ENCODE peak calls at places on chromosomes 13 and 19, in eight cellular contexts. One of them, this sample, is unnamed.

GRCh38 chr13:47678201-47678963 is 322.7 kb downstream of the SUCLA2 start:
- DNase-seq in AG04450: no peak
- DNase-seq in brain microvascular endothelial cell: peak
- DNase-seq in thyroid gland: no peak
- DNase-seq in breast epithelium: no peak
- DNase-seq in Peyer's patch: no peak
- DNase-seq in astrocyte of the cerebellum: peak
- DNase-seq in adipocyte: no peak
- DNase-seq in this sample: no peak

GRCh38 chr13:40519637-40520036 is 146.8 kb downstream of the FOXO1 start:
- DNase-seq in AG04450: no peak
- DNase-seq in brain microvascular endothelial cell: no peak
- DNase-seq in thyroid gland: no peak
- DNase-seq in breast epithelium: no peak
- DNase-seq in Peyer's patch: no peak
- DNase-seq in astrocyte of the cerebellum: no peak
- DNase-seq in adipocyte: no peak
- DNase-seq in this sample: no peak

GRCh38 chr19:46271488-46272197 is 25.2 kb upstream of the HIF3A start:
- DNase-seq in AG04450: no peak
- DNase-seq in brain microvascular endothelial cell: peak
- DNase-seq in thyroid gland: peak
- DNase-seq in breast epithelium: no peak
- DNase-seq in Peyer's patch: no peak
- DNase-seq in astrocyte of the cerebellum: peak
- DNase-seq in adipocyte: peak
- DNase-seq in this sample: peak

GRCh38 chr19:19280561-19280960 is 7.5 kb upstream of the TM6SF2 start:
- DNase-seq in AG04450: no peak
- DNase-seq in brain microvascular endothelial cell: no peak
- DNase-seq in thyroid gland: no peak
- DNase-seq in breast epithelium: no peak
- DNase-seq in Peyer's patch: no peak
- DNase-seq in astrocyte of the cerebellum: no peak
- DNase-seq in adipocyte: no peak
- DNase-seq in this sample: peak

GRCh38 chr13:73190477-73190876 is 131.7 kb downstream of the KLF5 start:
- DNase-seq in AG04450: no peak
- DNase-seq in brain microvascular endothelial cell: no peak
- DNase-seq in thyroid gland: no peak
- DNase-seq in breast epithelium: no peak
- DNase-seq in Peyer's patch: no peak
- DNase-seq in astrocyte of the cerebellum: no peak
- DNase-seq in adipocyte: no peak
- DNase-seq in this sample: peak

GRCh38 chr19:2616741-2617392 is 85.6 kb downstream of the GNG7 start:
- DNase-seq in AG04450: no peak
- DNase-seq in brain microvascular endothelial cell: no peak
- DNase-seq in thyroid gland: peak
- DNase-seq in breast epithelium: no peak
- DNase-seq in Peyer's patch: no peak
- DNase-seq in astrocyte of the cerebellum: no peak
- DNase-seq in adipocyte: no peak
- DNase-seq in this sample: no peak

GRCh38 chr19:48059331-48059730 is 15.5 kb upstream of the CABP5 start:
- DNase-seq in AG04450: no peak
- DNase-seq in brain microvascular endothelial cell: no peak
- DNase-seq in thyroid gland: no peak
- DNase-seq in breast epithelium: no peak
- DNase-seq in Peyer's patch: no peak
- DNase-seq in astrocyte of the cerebellum: no peak
- DNase-seq in adipocyte: no peak
- DNase-seq in this sample: no peak

GRCh38 chr19:42242071-42242511 is 311 bp downstream of the GSK3A start:
- DNase-seq in AG04450: no peak
- DNase-seq in brain microvascular endothelial cell: no peak
- DNase-seq in thyroid gland: no peak
- DNase-seq in breast epithelium: no peak
- DNase-seq in Peyer's patch: no peak
- DNase-seq in astrocyte of the cerebellum: no peak
- DNase-seq in adipocyte: peak
- DNase-seq in this sample: no peak

GRCh38 chr13:35631666-35632065 is 155.2 kb upstream of the MAB21L1 start:
- DNase-seq in AG04450: no peak
- DNase-seq in brain microvascular endothelial cell: no peak
- DNase-seq in thyroid gland: no peak
- DNase-seq in breast epithelium: no peak
- DNase-seq in Peyer's patch: no peak
- DNase-seq in astrocyte of the cerebellum: no peak
- DNase-seq in adipocyte: no peak
- DNase-seq in this sample: no peak

GRCh38 chr13:28792992-28793391 is 27.1 kb upstream of the MTUS2 start:
- DNase-seq in AG04450: peak
- DNase-seq in brain microvascular endothelial cell: peak
- DNase-seq in thyroid gland: no peak
- DNase-seq in breast epithelium: no peak
- DNase-seq in Peyer's patch: no peak
- DNase-seq in astrocyte of the cerebellum: peak
- DNase-seq in adipocyte: peak
- DNase-seq in this sample: peak

GRCh38 chr19:45153339-45154063 is 7.3 kb downstream of the NKPD1 start:
- DNase-seq in AG04450: no peak
- DNase-seq in brain microvascular endothelial cell: no peak
- DNase-seq in thyroid gland: peak
- DNase-seq in breast epithelium: no peak
- DNase-seq in Peyer's patch: no peak
- DNase-seq in astrocyte of the cerebellum: no peak
- DNase-seq in adipocyte: peak
- DNase-seq in this sample: peak

GRCh38 chr13:37090912-37091311 is 14.6 kb downstream of the CSNK1A1L start:
- DNase-seq in AG04450: no peak
- DNase-seq in brain microvascular endothelial cell: no peak
- DNase-seq in thyroid gland: no peak
- DNase-seq in breast epithelium: no peak
- DNase-seq in Peyer's patch: no peak
- DNase-seq in astrocyte of the cerebellum: no peak
- DNase-seq in adipocyte: no peak
- DNase-seq in this sample: no peak

GRCh38 chr19:49677232-49677881 is at the start of gene PRMT1:
- DNase-seq in AG04450: no peak
- DNase-seq in brain microvascular endothelial cell: no peak
- DNase-seq in thyroid gland: peak
- DNase-seq in breast epithelium: no peak
- DNase-seq in Peyer's patch: no peak
- DNase-seq in astrocyte of the cerebellum: no peak
- DNase-seq in adipocyte: peak
- DNase-seq in this sample: no peak

DNA sequence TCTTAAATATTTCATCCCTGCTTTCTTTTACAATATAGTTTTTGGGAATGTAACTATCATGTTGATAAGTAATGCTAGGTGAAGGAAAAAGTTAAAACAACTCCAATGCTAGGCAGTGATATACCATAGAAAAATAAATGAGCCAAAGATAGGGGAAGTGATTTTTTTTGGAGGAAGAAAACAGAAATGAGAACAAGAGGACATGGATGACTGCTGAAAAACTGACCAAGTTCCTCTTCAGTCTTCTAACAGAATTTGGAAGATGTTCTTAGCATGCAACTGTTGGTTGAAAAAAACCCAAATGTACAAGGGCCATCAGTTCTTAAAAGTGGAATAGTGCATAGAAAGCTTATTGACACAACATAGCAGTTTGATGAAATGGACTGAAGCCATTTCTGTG is 262.5 kb upstream of the STARD13 start:
- DNase-seq in AG04450: no peak
- DNase-seq in brain microvascular endothelial cell: no peak
- DNase-seq in thyroid gland: no peak
- DNase-seq in breast epithelium: no peak
- DNase-seq in Peyer's patch: no peak
- DNase-seq in astrocyte of the cerebellum: no peak
- DNase-seq in adipocyte: no peak
- DNase-seq in this sample: no peak
- H3K4me3 ChIP-seq in AG04450: no peak
- H3K4me3 ChIP-seq in brain microvascular endothelial cell: no peak
- H3K4me3 ChIP-seq in thyroid gland: no peak
- H3K4me3 ChIP-seq in breast epithelium: no peak
- H3K4me3 ChIP-seq in Peyer's patch: no peak
- H3K4me3 ChIP-seq in astrocyte of the cerebellum: no peak
- H3K4me3 ChIP-seq in adipocyte: no peak
- H3K4me3 ChIP-seq in this sample: no peak

DNA sequence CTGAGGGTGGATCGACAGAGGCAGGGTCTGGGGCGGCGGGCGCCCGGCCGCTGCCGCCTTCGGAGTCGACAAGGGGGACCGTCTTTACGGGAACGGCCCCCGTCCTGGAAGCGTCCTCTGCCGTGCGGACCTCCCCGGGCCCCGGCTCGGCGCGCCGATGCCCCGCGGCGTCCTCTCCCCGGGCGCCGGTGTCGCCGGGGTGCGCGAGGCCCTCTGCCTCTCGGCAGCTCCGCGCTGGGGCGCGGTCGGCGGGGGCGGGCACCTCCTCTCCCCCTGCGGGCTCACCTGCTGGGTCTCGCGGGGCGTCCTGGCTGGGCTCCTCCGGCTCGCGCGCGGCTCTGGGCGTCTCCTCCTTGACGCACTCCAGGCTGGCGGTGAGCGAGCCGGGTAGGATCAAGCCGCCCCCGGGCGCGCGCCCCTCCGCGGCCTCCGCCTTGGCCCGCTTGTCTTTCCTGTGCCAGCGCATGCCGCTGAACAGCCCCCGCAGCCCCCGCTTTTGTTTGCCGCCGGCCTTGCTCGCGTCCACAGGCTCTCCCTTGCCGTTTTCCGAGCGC is 1.5 kb downstream of the AMER2 start:
- DNase-seq in AG04450: no peak
- DNase-seq in brain microvascular endothelial cell: no peak
- DNase-seq in thyroid gland: no peak
- DNase-seq in breast epithelium: no peak
- DNase-seq in Peyer's patch: no peak
- DNase-seq in astrocyte of the cerebellum: no peak
- DNase-seq in adipocyte: peak
- DNase-seq in this sample: no peak
- H3K4me3 ChIP-seq in AG04450: no peak
- H3K4me3 ChIP-seq in brain microvascular endothelial cell: peak
- H3K4me3 ChIP-seq in thyroid gland: no peak
- H3K4me3 ChIP-seq in breast epithelium: peak
- H3K4me3 ChIP-seq in Peyer's patch: peak
- H3K4me3 ChIP-seq in astrocyte of the cerebellum: peak
- H3K4me3 ChIP-seq in adipocyte: no peak
- H3K4me3 ChIP-seq in this sample: no peak

GRCh38 chr13:103335226-103335625 is 269.0 kb upstream of the SLC10A2 start:
- DNase-seq in AG04450: no peak
- DNase-seq in brain microvascular endothelial cell: no peak
- DNase-seq in thyroid gland: no peak
- DNase-seq in breast epithelium: no peak
- DNase-seq in Peyer's patch: no peak
- DNase-seq in astrocyte of the cerebellum: no peak
- DNase-seq in adipocyte: no peak
- DNase-seq in this sample: no peak
- H3K4me3 ChIP-seq in AG04450: no peak
- H3K4me3 ChIP-seq in brain microvascular endothelial cell: no peak
- H3K4me3 ChIP-seq in thyroid gland: no peak
- H3K4me3 ChIP-seq in breast epithelium: no peak
- H3K4me3 ChIP-seq in Peyer's patch: no peak
- H3K4me3 ChIP-seq in astrocyte of the cerebellum: no peak
- H3K4me3 ChIP-seq in adipocyte: no peak
- H3K4me3 ChIP-seq in this sample: no peak

GRCh38 chr13:45769072-45769471 is 67.0 kb downstream of the CBY2 start:
- DNase-seq in AG04450: no peak
- DNase-seq in brain microvascular endothelial cell: no peak
- DNase-seq in thyroid gland: no peak
- DNase-seq in breast epithelium: no peak
- DNase-seq in Peyer's patch: no peak
- DNase-seq in astrocyte of the cerebellum: no peak
- DNase-seq in adipocyte: no peak
- DNase-seq in this sample: no peak

GRCh38 chr13:45763419-45763818 is 61.3 kb downstream of the CBY2 start:
- DNase-seq in AG04450: no peak
- DNase-seq in brain microvascular endothelial cell: no peak
- DNase-seq in thyroid gland: peak
- DNase-seq in breast epithelium: no peak
- DNase-seq in Peyer's patch: no peak
- DNase-seq in astrocyte of the cerebellum: no peak
- DNase-seq in adipocyte: no peak
- DNase-seq in this sample: no peak

GRCh38 chr13:45768668-45769067 is 66.5 kb downstream of the CBY2 start:
- DNase-seq in AG04450: no peak
- DNase-seq in brain microvascular endothelial cell: no peak
- DNase-seq in thyroid gland: no peak
- DNase-seq in breast epithelium: no peak
- DNase-seq in Peyer's patch: no peak
- DNase-seq in astrocyte of the cerebellum: no peak
- DNase-seq in adipocyte: no peak
- DNase-seq in this sample: no peak

GRCh38 chr13:45770886-45771285 is 68.8 kb downstream of the CBY2 start:
- DNase-seq in AG04450: no peak
- DNase-seq in brain microvascular endothelial cell: no peak
- DNase-seq in thyroid gland: no peak
- DNase-seq in breast epithelium: no peak
- DNase-seq in Peyer's patch: no peak
- DNase-seq in astrocyte of the cerebellum: no peak
- DNase-seq in adipocyte: no peak
- DNase-seq in this sample: no peak

DNA sequence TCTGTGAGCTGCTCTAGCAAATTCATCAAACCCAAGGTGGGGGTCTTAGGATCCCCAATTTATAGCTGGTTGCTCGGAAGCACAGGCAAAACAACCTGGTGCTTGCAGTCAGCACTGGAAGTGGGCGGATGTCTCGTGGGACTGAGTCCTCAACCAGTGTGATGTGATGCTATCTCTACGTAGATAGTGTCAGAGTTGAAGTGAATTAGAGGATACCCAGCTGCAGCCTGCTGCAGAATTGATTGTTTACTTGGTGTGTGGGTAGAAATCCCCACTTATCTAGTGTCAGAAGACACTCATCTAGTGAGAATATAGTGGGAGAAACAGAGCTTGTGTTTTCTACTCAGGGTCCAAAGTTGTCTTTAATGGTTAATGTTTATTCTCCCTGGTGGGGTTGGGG is 63.3 kb downstream of the CBY2 start:
- DNase-seq in AG04450: no peak
- DNase-seq in brain microvascular endothelial cell: no peak
- DNase-seq in thyroid gland: no peak
- DNase-seq in breast epithelium: no peak
- DNase-seq in Peyer's patch: no peak
- DNase-seq in astrocyte of the cerebellum: no peak
- DNase-seq in adipocyte: no peak
- DNase-seq in this sample: no peak
- H3K4me3 ChIP-seq in AG04450: no peak
- H3K4me3 ChIP-seq in brain microvascular endothelial cell: no peak
- H3K4me3 ChIP-seq in thyroid gland: no peak
- H3K4me3 ChIP-seq in breast epithelium: no peak
- H3K4me3 ChIP-seq in Peyer's patch: no peak
- H3K4me3 ChIP-seq in astrocyte of the cerebellum: no peak
- H3K4me3 ChIP-seq in adipocyte: no peak
- H3K4me3 ChIP-seq in this sample: no peak

GRCh38 chr19:18161691-18162039 is 8.7 kb downstream of the PIK3R2 start:
- DNase-seq in AG04450: no peak
- DNase-seq in brain microvascular endothelial cell: no peak
- DNase-seq in thyroid gland: no peak
- DNase-seq in breast epithelium: no peak
- DNase-seq in Peyer's patch: no peak
- DNase-seq in astrocyte of the cerebellum: no peak
- DNase-seq in adipocyte: no peak
- DNase-seq in this sample: no peak
- H3K4me3 ChIP-seq in AG04450: no peak
- H3K4me3 ChIP-seq in brain microvascular endothelial cell: peak
- H3K4me3 ChIP-seq in thyroid gland: no peak
- H3K4me3 ChIP-seq in breast epithelium: peak
- H3K4me3 ChIP-seq in Peyer's patch: peak
- H3K4me3 ChIP-seq in astrocyte of the cerebellum: no peak
- H3K4me3 ChIP-seq in adipocyte: peak
- H3K4me3 ChIP-seq in this sample: peak

GRCh38 chr19:28494466-28494865 is 718.5 kb downstream of the UQCRFS1 start:
- DNase-seq in AG04450: no peak
- DNase-seq in brain microvascular endothelial cell: no peak
- DNase-seq in thyroid gland: no peak
- DNase-seq in breast epithelium: no peak
- DNase-seq in Peyer's patch: no peak
- DNase-seq in astrocyte of the cerebellum: no peak
- DNase-seq in adipocyte: no peak
- DNase-seq in this sample: no peak
- H3K4me3 ChIP-seq in AG04450: no peak
- H3K4me3 ChIP-seq in brain microvascular endothelial cell: no peak
- H3K4me3 ChIP-seq in thyroid gland: no peak
- H3K4me3 ChIP-seq in breast epithelium: no peak
- H3K4me3 ChIP-seq in Peyer's patch: no peak
- H3K4me3 ChIP-seq in astrocyte of the cerebellum: no peak
- H3K4me3 ChIP-seq in adipocyte: no peak
- H3K4me3 ChIP-seq in this sample: no peak

This sample was measured in cardiac fibroblast.